ENCODE peak calls at places on chromosomes 4 and X, in five cellular contexts. A is cardiac muscle cell, W is lung, X is HCT116, U is stomach. L is an unnamed sample.

GRCh38 chr4:146442801-146443200 is 78.9 kb downstream of the SLC10A7 start:
- DNase-seq in A (peak; percentile 31), W (no peak), X (no peak), U (no peak), L (peak; percentile 43)

GRCh38 chrX:14616301-14616700 is 87.0 kb downstream of the GLRA2 start:
- DNase-seq in A (peak; percentile 9), W (no peak), X (no peak), U (no peak), L (no peak)

GRCh38 chr4:5992171-5993062 is 25.8 kb downstream of the C4orf50 start:
- DNase-seq in A (no peak), W (no peak), X (no peak), U (no peak), L (no peak)

GRCh38 chr4:181909368-181909767 is 333.8 kb upstream of the TENM3 start:
- DNase-seq in A (peak; percentile 49), W (no peak), X (no peak), U (no peak), L (peak; percentile 91)

GRCh38 chrX:49988128-49988527 is 65.7 kb downstream of the CLCN5 start:
- DNase-seq in A (no peak), W (no peak), X (no peak), U (no peak), L (no peak)

GRCh38 chr4:52234539-52235174 is 183.6 kb downstream of the SPATA18 start:
- DNase-seq in A (peak; percentile 61), W (no peak), X (peak; percentile 41), U (no peak), L (peak; percentile 17)

GRCh38 chrX:110561036-110561435 is 202.4 kb downstream of the RTL9 start:
- DNase-seq in A (peak; percentile 17), W (no peak), X (no peak), U (no peak), L (no peak)

GRCh38 chrX:120768254-120768653 is 107.4 kb downstream of the CT47B1 start:
- DNase-seq in A (no peak), W (no peak), X (no peak), U (no peak), L (no peak)

GRCh38 chr4:159153669-159154068 is 50.8 kb downstream of the RAPGEF2 start:
- DNase-seq in A (no peak), W (no peak), X (no peak), U (no peak), L (no peak)

GRCh38 chrX:132836471-132836870 is 122.0 kb downstream of the HS6ST2 start:
- DNase-seq in A (no peak), W (no peak), X (no peak), U (no peak), L (no peak)

GRCh38 chr4:47704693-47705325 is 133.1 kb downstream of the CORIN start:
- DNase-seq in A (peak; percentile 60), W (peak; percentile 42), X (no peak), U (peak; percentile 35), L (peak; percentile 35)
- TF ChIP-seq CTCF in A (peak; percentile 50), W (no peak), X (peak; percentile 47), U (no peak), L (peak; percentile 75)

DNA sequence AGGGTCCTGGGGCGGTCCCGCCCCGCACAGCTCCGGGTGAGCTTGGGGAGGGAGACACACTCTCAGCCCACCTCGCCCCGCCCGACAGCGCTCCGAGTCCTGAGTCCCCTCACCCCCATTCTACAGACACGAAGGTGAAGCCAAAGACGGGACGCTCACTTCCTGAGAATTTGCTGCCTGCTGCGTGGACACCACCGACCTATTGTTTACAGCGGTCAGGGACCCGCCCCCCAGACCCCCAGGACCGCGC is 796 bp upstream of the ZNF141 start:
- DNase-seq in A (no peak), W (no peak), X (no peak), U (no peak), L (no peak)
- H3K36me3 ChIP-seq in A (no peaks in the 10 kb centered on the region), W (no peaks in the 10 kb centered on the region), X (no peaks in the 10 kb centered on the region), U (no peaks in the 10 kb centered on the region), L (no peaks in the 10 kb centered on the region)

GRCh38 chr4:113436360-113436759 is 325.2 kb downstream of the CAMK2D start:
- DNase-seq in A (peak; percentile 91), W (no peak), X (no peak), U (no peak), L (peak; percentile 75)
- H3K27ac ChIP-seq in A (no peak overlapping the region), W (peak overlapping the region; percentile 68), X (peak overlapping the region; percentile 61), U (peak overlapping the region; percentile 63), L (peak overlapping the region; percentile 56)

GRCh38 chrX:40083120-40083978 is 14.4 kb downstream of the BCOR start:
- DNase-seq in A (peak; percentile 29), W (no peak), X (no peak), U (peak; percentile 73), L (no peak)
- TF ChIP-seq CTCF in A (no peak), W (no peak), X (no peak), U (no peak), L (no peak)

GRCh38 chrX:1487401-1487800 is 34.7 kb upstream of the ASMTL start:
- DNase-seq in A (no peak), W (no peak), X (no peak), U (no peak), L (no peak)
- H3K36me3 ChIP-seq in A (no peaks in the 10 kb centered on the region), W (no peaks in the 10 kb centered on the region), X (no peaks in the 10 kb centered on the region), U (no peaks in the 10 kb centered on the region), L (no peaks in the 10 kb centered on the region)

DNA sequence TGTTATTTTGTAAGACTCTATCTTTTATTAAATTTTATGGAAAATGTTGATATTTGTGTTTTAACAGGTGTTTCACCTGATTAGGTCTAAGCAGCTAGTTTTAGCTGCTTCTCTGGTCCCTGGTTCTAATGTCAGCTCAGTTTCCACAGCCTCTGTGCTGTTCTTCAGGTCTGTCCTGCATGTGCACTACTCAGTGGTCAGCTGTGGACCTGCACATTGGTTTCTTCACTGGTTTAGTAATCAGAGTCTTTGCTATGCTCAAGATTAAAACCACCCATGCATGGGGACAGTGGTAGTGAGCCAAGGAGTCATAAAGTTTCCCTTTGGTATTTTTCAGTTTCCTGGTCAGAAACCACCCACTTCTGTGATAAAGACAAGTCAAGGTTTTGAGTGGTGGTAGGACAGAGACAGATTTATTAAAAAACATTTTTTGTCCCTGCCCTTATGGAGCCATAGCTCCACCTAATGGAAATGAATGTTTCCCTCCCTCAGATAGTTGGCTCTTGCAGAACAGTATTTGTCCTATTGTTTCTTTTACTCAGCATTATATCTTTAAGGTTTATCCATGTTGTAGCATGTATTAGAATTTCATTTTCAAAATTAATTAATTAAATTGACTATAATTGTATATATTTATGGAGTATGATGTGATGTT is 36.8 kb upstream of the VBP1 start:
- DNase-seq in A (peak; percentile 19), W (no peak), X (no peak), U (no peak), L (no peak)
- H3K27ac ChIP-seq in A (no peak overlapping the region), W (no peak overlapping the region), X (no peak overlapping the region), U (no peak overlapping the region), L (no peak overlapping the region)

L was measured in brain microvascular endothelial cell.